ENCODE peak calls at places on chromosomes 4 and X, in four cellular contexts. F is nephron progenitor cell, J is NB4, P is fibroblast of pulmonary artery. I is an unnamed sample.

GRCh38 chrX:331145-331771 is 12.7 kb upstream of the GTPBP6 start:
- DNase-seq in F (peak; percentile 40), J (peak; percentile 56), P (peak; percentile 38), I (peak; percentile 39)

GRCh38 chr4:30600246-30600645 is 119.9 kb upstream of the PCDH7 start:
- DNase-seq in J (peak; percentile 70), P (peak; percentile 57), F (no peak), I (peak; percentile 80)

GRCh38 chr4:91840359-91840758 is 463.4 kb upstream of the GRID2 start:
- DNase-seq in P (no peak), F (no peak), J (no peak), I (no peak)

GRCh38 chr4:94332983-94333590 is 9.5 kb downstream of the HPGDS start:
- DNase-seq in F (no peak), J (no peak), P (peak; percentile 43), I (peak; percentile 31)

GRCh38 chr4:53280846-53281245 is 85.0 kb downstream of the SCFD2 start:
- DNase-seq in J (no peak), P (no peak), F (no peak), I (no peak)

GRCh38 chr4:185395255-185395955 is at the start of gene LRP2BP:
- DNase-seq in J (peak; percentile 21), F (no peak), P (peak; percentile 97), I (peak; percentile 18)

GRCh38 chrX:101229155-101229554 is 9.6 kb downstream of the DRP2 start:
- DNase-seq in F (no peak), J (no peak), P (peak; percentile 54), I (peak; percentile 56)

GRCh38 chr4:186201535-186202230 is 10.3 kb downstream of the CYP4V2 start:
- DNase-seq in P (peak; percentile 57), J (peak; percentile 60), F (peak; percentile 22), I (peak; percentile 57)

GRCh38 chrX:36957425-36958328 is 50.5 kb upstream of the FAM47C start:
- DNase-seq in J (no peak), P (no peak), F (peak; percentile 61), I (peak; percentile 79)

GRCh38 chr4:122798101-122798500 is 28.5 kb upstream of the FGF2 start:
- DNase-seq in P (peak; percentile 94), J (no peak), F (no peak), I (peak; percentile 92)

GRCh38 chr4:25654971-25655963 is at the start of gene SLC34A2:
- DNase-seq in F (peak; percentile 72), J (no peak), P (no peak), I (peak; percentile 52)

GRCh38 chr4:168499241-168499640 is 2.4 kb downstream of the PALLD start:
- DNase-seq in P (no peak), F (no peak), J (no peak), I (no peak)

GRCh38 chr4:4377683-4378082 is 9.2 kb upstream of the NSG1 start:
- DNase-seq in J (no peak), F (no peak), P (peak; percentile 40), I (peak; percentile 31)

GRCh38 chrX:46125139-46125538 is 420.1 kb downstream of the ZNF674 start:
- DNase-seq in J (peak; percentile 46), P (peak; percentile 2), F (no peak), I (no peak)

GRCh38 chr4:127006509-127006908 is 626.2 kb upstream of the INTU start:
- DNase-seq in P (no peak), F (no peak), J (no peak), I (no peak)

GRCh38 chr4:107719211-107719926 is 665 bp downstream of the PAPSS1 start:
- DNase-seq in J (peak; percentile 53), P (peak; percentile 34), F (no peak), I (peak; percentile 51)

DNA sequence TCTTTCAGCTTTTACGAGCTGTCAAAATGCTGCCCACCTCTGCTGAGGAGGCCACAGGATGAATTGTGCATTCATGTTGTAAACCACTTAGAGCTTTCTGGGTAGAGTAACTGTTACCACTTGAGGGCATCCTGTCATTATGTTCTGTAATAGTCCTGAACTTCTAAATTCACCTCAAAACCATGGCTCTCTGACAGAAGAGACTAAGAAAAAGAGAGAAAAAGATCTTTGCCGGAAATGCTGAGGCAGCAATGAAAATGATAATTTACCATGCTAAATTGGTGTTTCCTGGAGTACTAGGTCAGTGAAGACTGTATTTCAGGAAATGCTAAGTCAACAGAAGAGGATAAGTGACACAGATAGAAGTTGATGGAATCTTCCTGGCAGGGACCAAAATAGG is 942.3 kb upstream of the SLIT2 start:
- DNase-seq in F (no peak), P (peak; percentile 85), J (peak; percentile 11), I (peak; percentile 79)
- TF ChIP-seq CTCF in F (no peak), P (peak; percentile 58), J (peak; percentile 3), I (peak; percentile 50)

DNA sequence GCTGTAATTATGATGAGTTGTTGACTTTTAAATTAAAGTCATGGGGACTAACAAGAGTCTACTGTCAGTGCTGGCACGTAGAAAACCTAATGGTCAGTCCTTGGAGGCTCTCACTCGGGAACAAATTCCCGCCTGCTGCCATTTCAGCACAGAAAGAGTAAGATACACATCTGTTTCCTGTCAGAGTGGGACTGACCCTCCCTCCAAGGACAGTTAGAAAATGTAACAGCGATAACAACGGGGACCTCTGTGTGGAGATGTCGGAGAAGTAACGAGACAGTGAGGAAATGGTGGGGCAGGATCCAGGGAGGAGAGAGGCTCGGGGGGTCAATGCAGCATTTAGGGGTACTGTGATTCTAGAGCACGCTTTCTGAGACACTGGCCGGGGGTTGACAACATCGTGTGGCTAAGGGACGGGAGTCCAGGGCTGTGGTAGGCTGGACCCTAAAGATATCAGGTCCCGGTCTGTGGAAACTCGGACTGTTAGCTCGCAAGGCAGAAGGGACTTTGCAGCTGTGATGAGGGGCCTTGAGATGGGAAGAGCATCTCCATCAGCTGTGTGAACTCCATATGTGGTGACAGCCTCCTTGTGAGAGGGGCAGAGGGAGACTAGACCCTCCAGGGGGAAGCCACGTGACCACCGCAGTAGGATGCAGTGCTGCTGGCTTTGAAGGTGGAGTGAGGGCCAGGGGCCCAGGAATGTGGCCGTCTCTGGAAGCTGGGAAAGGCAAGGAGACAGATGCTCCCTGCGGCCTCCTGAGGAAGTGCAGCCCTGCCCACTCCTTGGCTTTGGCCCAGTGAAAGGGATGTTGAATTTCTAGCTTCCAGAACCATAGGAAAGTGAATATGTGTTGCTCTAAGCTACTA is 35.8 kb upstream of the SORCS2 start:
- DNase-seq in J (no peak), P (peak; percentile 50), F (peak; percentile 60), I (peak; percentile 61)
- TF ChIP-seq CTCF in J (no peak), P (peak; percentile 76), F (peak; percentile 69), I (peak; percentile 81)

GRCh38 chrX:35800479-35800878 is 2.3 kb downstream of the MAGEB16 start:
- DNase-seq in J (no peak), P (no peak), F (no peak), I (no peak)
- TF ChIP-seq CTCF in J (no peak), P (no peak), F (no peak), I (no peak)

DNA sequence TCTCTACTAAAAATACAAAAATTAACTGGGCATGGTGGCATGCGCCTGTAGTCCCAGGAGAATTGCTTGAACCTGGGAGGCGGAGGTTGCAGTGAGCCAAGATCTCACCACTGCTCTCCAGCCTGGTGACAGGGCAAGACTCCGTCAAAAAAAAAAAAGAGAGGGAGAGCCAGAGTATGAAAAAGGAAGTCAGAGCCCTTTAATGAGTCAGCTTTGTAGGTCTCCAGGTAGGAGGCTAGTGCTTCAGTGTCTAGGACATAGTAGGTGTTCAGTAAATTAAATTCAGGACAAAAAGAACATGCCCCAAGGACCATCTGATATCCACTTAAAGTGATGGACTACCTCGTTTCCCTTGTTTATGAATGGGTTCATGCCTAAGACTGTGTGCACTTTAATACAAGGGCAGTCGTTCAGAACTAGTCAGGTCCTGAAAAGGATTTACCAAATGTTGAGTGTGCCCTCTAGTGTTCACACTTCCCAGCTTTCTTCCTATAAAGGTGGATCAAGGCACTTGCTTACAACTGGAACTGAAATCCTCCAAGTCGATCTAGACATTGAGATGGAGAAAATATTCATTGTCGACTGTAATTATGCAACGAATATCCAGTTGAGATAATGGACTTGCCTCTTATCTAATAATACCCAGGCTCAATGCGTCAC is 29.0 kb downstream of the F9 start:
- DNase-seq in J (peak; percentile 62), P (peak; percentile 55), F (peak; percentile 21), I (peak; percentile 69)
- TF ChIP-seq CTCF in J (peak; percentile 34), P (peak; percentile 45), F (peak; percentile 52), I (peak; percentile 34)

GRCh38 chr4:151489462-151490203 is 80.7 kb downstream of the FHIP1A start:
- DNase-seq in J (no peak), F (no peak), P (no peak), I (no peak)
- TF ChIP-seq CTCF in J (no peak), F (no peak), P (no peak), I (no peak)

GRCh38 chrX:80432441-80432840 is 12.2 kb downstream of the TENT5D start:
- DNase-seq in J (no peak), F (no peak), P (no peak), I (no peak)

GRCh38 chrX:80431502-80431832 is 11.2 kb downstream of the TENT5D start:
- DNase-seq in P (no peak), J (no peak), F (no peak), I (no peak)

GRCh38 chrX:80432863-80433262 is 12.6 kb downstream of the TENT5D start:
- DNase-seq in F (no peak), J (peak; percentile 26), P (peak; percentile 11), I (no peak)

GRCh38 chrX:80430826-80431501 is 10.7 kb downstream of the TENT5D start:
- DNase-seq in F (no peak), P (peak; percentile 2), J (peak; percentile 9), I (peak; percentile 2)
- TF ChIP-seq CTCF in F (no peak), P (no peak), J (no peak), I (no peak)

DNA sequence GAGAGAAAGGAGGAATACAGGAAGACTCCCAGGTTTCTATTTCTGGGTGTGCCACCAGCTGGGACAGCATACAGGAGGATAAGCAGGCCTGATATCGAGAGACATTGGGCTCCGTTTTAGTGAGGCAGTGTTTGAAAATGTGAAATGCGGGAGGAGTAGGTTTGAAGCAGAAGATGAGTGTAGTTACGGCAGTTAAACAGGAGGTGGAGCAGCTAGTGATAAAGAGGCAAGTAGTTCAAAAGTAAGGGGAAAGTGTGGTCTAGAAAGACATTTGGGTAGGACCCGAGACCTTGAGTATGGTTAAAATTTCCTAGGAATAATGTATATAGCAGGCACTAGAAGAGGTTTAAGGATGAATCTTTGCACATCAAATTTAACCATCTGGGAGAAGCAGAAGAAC is 42.4 kb downstream of the DCUN1D4 start:
- DNase-seq in P (peak; percentile 60), F (no peak), J (peak; percentile 47), I (peak; percentile 44)
- TF ChIP-seq CTCF in P (peak; percentile 59), F (peak; percentile 30), J (peak; percentile 46), I (peak; percentile 50)

DNA sequence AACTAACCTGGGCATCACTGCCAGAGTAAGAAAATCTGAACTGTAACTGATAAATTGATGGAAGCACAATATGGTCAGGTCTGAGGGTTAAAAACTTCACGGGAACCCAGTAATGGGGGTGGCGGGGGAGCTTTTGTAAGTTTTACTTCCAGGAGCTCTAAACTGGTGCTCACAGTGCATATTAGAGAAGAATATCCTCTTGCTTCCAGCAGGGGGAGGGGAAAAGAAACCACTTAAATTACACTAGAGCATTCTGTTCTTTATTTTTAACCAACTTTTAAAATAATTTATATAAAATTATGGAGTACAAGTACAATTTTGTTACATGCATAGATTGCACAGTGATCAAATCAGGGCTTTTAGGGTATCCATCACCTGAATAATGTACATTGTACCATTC is 33.7 kb downstream of the WDR17 start:
- DNase-seq in P (no peak), J (no peak), F (no peak), I (no peak)
- TF ChIP-seq CTCF in P (peak; percentile 19), J (no peak), F (no peak), I (no peak)

GRCh38 chr4:85369703-85370380 is 105.1 kb upstream of the ARHGAP24 start:
- DNase-seq in F (no peak), J (no peak), P (no peak), I (no peak)
- TF ChIP-seq CTCF in F (no peak), J (no peak), P (no peak), I (peak; percentile 13)

I was measured in cardiac muscle cell.